ENCODE peak calls at places on chromosomes 16 and 17, in seven cellular contexts. One of them, this sample, is unnamed.

GRCh38 chr17:47305302-47305923 is 18.3 kb upstream of the EFCAB13 start:
- DNase-seq in PC-3: peak; percentile 100
- DNase-seq in neuronal stem cell: no peak
- DNase-seq in mammary epithelial cell: peak; percentile 90
- DNase-seq in adipocyte: peak; percentile 89
- DNase-seq in trophoblast cell: peak; percentile 62
- DNase-seq in GM23248: peak; percentile 89
- DNase-seq in this sample: peak; percentile 59

GRCh38 chr16:86496929-86497381 is 13.4 kb upstream of the FOXF1 start:
- DNase-seq in PC-3: no peak
- DNase-seq in adipocyte: no peak
- DNase-seq in neuronal stem cell: no peak
- DNase-seq in GM23248: no peak
- DNase-seq in mammary epithelial cell: no peak
- DNase-seq in trophoblast cell: no peak
- DNase-seq in this sample: peak; percentile 67

GRCh38 chr17:56665864-56666263 is 72.4 kb downstream of the NOG start:
- DNase-seq in PC-3: no peak
- DNase-seq in neuronal stem cell: no peak
- DNase-seq in trophoblast cell: no peak
- DNase-seq in mammary epithelial cell: no peak
- DNase-seq in GM23248: no peak
- DNase-seq in adipocyte: no peak
- DNase-seq in this sample: no peak

GRCh38 chr16:84207266-84207665 is 16.3 kb downstream of the ADAD2 start:
- DNase-seq in mammary epithelial cell: no peak
- DNase-seq in neuronal stem cell: no peak
- DNase-seq in PC-3: no peak
- DNase-seq in adipocyte: no peak
- DNase-seq in trophoblast cell: no peak
- DNase-seq in GM23248: no peak
- DNase-seq in this sample: no peak

GRCh38 chr17:13544755-13545154 is 57.0 kb downstream of the HS3ST3A1 start:
- DNase-seq in GM23248: peak; percentile 87
- DNase-seq in trophoblast cell: no peak
- DNase-seq in adipocyte: no peak
- DNase-seq in mammary epithelial cell: no peak
- DNase-seq in neuronal stem cell: no peak
- DNase-seq in PC-3: no peak
- DNase-seq in this sample: no peak

GRCh38 chr16:48862087-48862532 is 252.1 kb upstream of the N4BP1 start:
- DNase-seq in mammary epithelial cell: peak; percentile 77
- DNase-seq in neuronal stem cell: no peak
- DNase-seq in adipocyte: no peak
- DNase-seq in GM23248: peak; percentile 53
- DNase-seq in PC-3: peak; percentile 48
- DNase-seq in trophoblast cell: peak; percentile 5
- DNase-seq in this sample: peak; percentile 65

GRCh38 chr17:2796164-2797140 is at the start of gene RAP1GAP2:
- DNase-seq in GM23248: no peak
- DNase-seq in neuronal stem cell: no peak
- DNase-seq in PC-3: no peak
- DNase-seq in trophoblast cell: peak; percentile 13
- DNase-seq in adipocyte: no peak
- DNase-seq in mammary epithelial cell: no peak
- DNase-seq in this sample: peak; percentile 66

GRCh38 chr16:4693956-4694663 is 748 bp downstream of the NUDT16L1 start:
- DNase-seq in PC-3: peak; percentile 21
- DNase-seq in neuronal stem cell: no peak
- DNase-seq in trophoblast cell: peak; percentile 36
- DNase-seq in GM23248: peak; percentile 62
- DNase-seq in mammary epithelial cell: peak; percentile 29
- DNase-seq in adipocyte: peak; percentile 69
- DNase-seq in this sample: peak; percentile 77

GRCh38 chr16:66365588-66365987 is 903 bp upstream of the CDH5 start:
- DNase-seq in neuronal stem cell: no peak
- DNase-seq in GM23248: peak; percentile 32
- DNase-seq in mammary epithelial cell: peak; percentile 37
- DNase-seq in adipocyte: no peak
- DNase-seq in PC-3: peak; percentile 49
- DNase-seq in trophoblast cell: no peak
- DNase-seq in this sample: peak; percentile 38

GRCh38 chr16:83887088-83887487 is 11.8 kb upstream of the MLYCD start:
- DNase-seq in trophoblast cell: no peak
- DNase-seq in neuronal stem cell: no peak
- DNase-seq in adipocyte: no peak
- DNase-seq in mammary epithelial cell: peak; percentile 2
- DNase-seq in PC-3: peak; percentile 49
- DNase-seq in GM23248: peak; percentile 61
- DNase-seq in this sample: no peak

GRCh38 chr16:67296422-67296821 is 17.1 kb downstream of the PLEKHG4 start:
- DNase-seq in mammary epithelial cell: peak; percentile 37
- DNase-seq in PC-3: peak; percentile 64
- DNase-seq in GM23248: peak; percentile 70
- DNase-seq in trophoblast cell: no peak
- DNase-seq in neuronal stem cell: no peak
- DNase-seq in adipocyte: peak; percentile 53
- DNase-seq in this sample: no peak

GRCh38 chr17:55883112-55883511 is 132.3 kb downstream of the PCTP start:
- DNase-seq in GM23248: no peak
- DNase-seq in trophoblast cell: no peak
- DNase-seq in neuronal stem cell: no peak
- DNase-seq in PC-3: no peak
- DNase-seq in mammary epithelial cell: no peak
- DNase-seq in adipocyte: no peak
- DNase-seq in this sample: peak; percentile 57

GRCh38 chr16:57081744-57082143 is 10.6 kb upstream of the CPNE2 start:
- DNase-seq in PC-3: no peak
- DNase-seq in mammary epithelial cell: no peak
- DNase-seq in adipocyte: no peak
- DNase-seq in GM23248: no peak
- DNase-seq in trophoblast cell: no peak
- DNase-seq in neuronal stem cell: no peak
- DNase-seq in this sample: no peak

GRCh38 chr16:11734653-11735043 is 8.0 kb downstream of the TXNDC11 start:
- DNase-seq in neuronal stem cell: no peak
- DNase-seq in mammary epithelial cell: no peak
- DNase-seq in adipocyte: no peak
- DNase-seq in PC-3: no peak
- DNase-seq in trophoblast cell: no peak
- DNase-seq in GM23248: no peak
- DNase-seq in this sample: no peak

GRCh38 chr17:30992551-30992950 is 21.7 kb downstream of the RNF135 start:
- DNase-seq in neuronal stem cell: no peak
- DNase-seq in PC-3: no peak
- DNase-seq in mammary epithelial cell: no peak
- DNase-seq in GM23248: no peak
- DNase-seq in adipocyte: no peak
- DNase-seq in trophoblast cell: no peak
- DNase-seq in this sample: peak; percentile 53

GRCh38 chr17:49209061-49209571 is 1.3 kb downstream of the GNGT2 start:
- DNase-seq in trophoblast cell: no peak
- DNase-seq in mammary epithelial cell: peak; percentile 26
- DNase-seq in neuronal stem cell: no peak
- DNase-seq in GM23248: no peak
- DNase-seq in PC-3: no peak
- DNase-seq in adipocyte: no peak
- DNase-seq in this sample: no peak

GRCh38 chr17:59435238-59435637 is 103.8 kb downstream of the YPEL2 start:
- DNase-seq in neuronal stem cell: no peak
- DNase-seq in GM23248: peak; percentile 84
- DNase-seq in adipocyte: peak; percentile 95
- DNase-seq in PC-3: peak; percentile 97
- DNase-seq in trophoblast cell: peak; percentile 88
- DNase-seq in mammary epithelial cell: peak; percentile 91
- DNase-seq in this sample: no peak

GRCh38 chr17:40554646-40555295 is 10.5 kb downstream of the CCR7 start:
- DNase-seq in adipocyte: no peak
- DNase-seq in mammary epithelial cell: no peak
- DNase-seq in GM23248: no peak
- DNase-seq in PC-3: no peak
- DNase-seq in trophoblast cell: no peak
- DNase-seq in neuronal stem cell: no peak
- DNase-seq in this sample: peak; percentile 55

GRCh38 chr17:36008998-36009665 is 7.8 kb upstream of the CCL15 start:
- DNase-seq in GM23248: peak; percentile 20
- DNase-seq in adipocyte: no peak
- DNase-seq in neuronal stem cell: no peak
- DNase-seq in trophoblast cell: peak; percentile 8
- DNase-seq in mammary epithelial cell: peak; percentile 7
- DNase-seq in PC-3: peak; percentile 42
- DNase-seq in this sample: peak; percentile 77

GRCh38 chr16:2023098-2023925 is 3.4 kb upstream of the NHERF2 start:
- DNase-seq in neuronal stem cell: peak; percentile 92
- DNase-seq in trophoblast cell: peak; percentile 96
- DNase-seq in mammary epithelial cell: peak; percentile 74
- DNase-seq in PC-3: peak; percentile 89
- DNase-seq in GM23248: peak; percentile 92
- DNase-seq in adipocyte: peak; percentile 96
- DNase-seq in this sample: peak; percentile 98

GRCh38 chr17:30101686-30102390 is 14.8 kb upstream of the NSRP1 start:
- DNase-seq in GM23248: no peak
- DNase-seq in PC-3: no peak
- DNase-seq in adipocyte: no peak
- DNase-seq in neuronal stem cell: no peak
- DNase-seq in trophoblast cell: no peak
- DNase-seq in mammary epithelial cell: no peak
- DNase-seq in this sample: no peak

GRCh38 chr16:77424841-77425604 is 9.8 kb downstream of the ADAMTS18 start:
- DNase-seq in adipocyte: no peak
- DNase-seq in PC-3: no peak
- DNase-seq in mammary epithelial cell: no peak
- DNase-seq in GM23248: no peak
- DNase-seq in neuronal stem cell: peak; percentile 55
- DNase-seq in trophoblast cell: no peak
- DNase-seq in this sample: no peak

GRCh38 chr16:596736-597060 is 6.8 kb downstream of the RAB40C start:
- DNase-seq in neuronal stem cell: no peak
- DNase-seq in mammary epithelial cell: no peak
- DNase-seq in GM23248: no peak
- DNase-seq in trophoblast cell: no peak
- DNase-seq in adipocyte: no peak
- DNase-seq in PC-3: no peak
- DNase-seq in this sample: no peak

GRCh38 chr16:593807-594206 is 3.9 kb downstream of the RAB40C start:
- DNase-seq in neuronal stem cell: no peak
- DNase-seq in adipocyte: no peak
- DNase-seq in PC-3: no peak
- DNase-seq in GM23248: no peak
- DNase-seq in trophoblast cell: no peak
- DNase-seq in mammary epithelial cell: no peak
- DNase-seq in this sample: no peak

GRCh38 chr16:593406-593805 is 3.5 kb downstream of the RAB40C start:
- DNase-seq in PC-3: peak; percentile 77
- DNase-seq in GM23248: no peak
- DNase-seq in neuronal stem cell: no peak
- DNase-seq in mammary epithelial cell: peak; percentile 85
- DNase-seq in trophoblast cell: peak; percentile 86
- DNase-seq in adipocyte: no peak
- DNase-seq in this sample: no peak

GRCh38 chr16:595094-595528 is 5.2 kb downstream of the RAB40C start:
- DNase-seq in neuronal stem cell: no peak
- DNase-seq in adipocyte: no peak
- DNase-seq in trophoblast cell: no peak
- DNase-seq in GM23248: no peak
- DNase-seq in PC-3: no peak
- DNase-seq in mammary epithelial cell: no peak
- DNase-seq in this sample: no peak

GRCh38 chr16:595942-596735 is 6.3 kb downstream of the RAB40C start:
- DNase-seq in neuronal stem cell: no peak
- DNase-seq in adipocyte: no peak
- DNase-seq in PC-3: peak; percentile 39
- DNase-seq in GM23248: no peak
- DNase-seq in trophoblast cell: no peak
- DNase-seq in mammary epithelial cell: peak; percentile 64
- DNase-seq in this sample: no peak
- H3K9ac ChIP-seq in neuronal stem cell: no peak overlapping the region
- H3K9ac ChIP-seq in adipocyte: no peak overlapping the region
- H3K9ac ChIP-seq in PC-3: no peak overlapping the region
- H3K9ac ChIP-seq in GM23248: no peak overlapping the region
- H3K9ac ChIP-seq in trophoblast cell: no peak overlapping the region
- H3K9ac ChIP-seq in mammary epithelial cell: no peak overlapping the region
- H3K9ac ChIP-seq in this sample: no peak overlapping the region

GRCh38 chr16:3101841-3102470 is 2.9 kb upstream of the ZSCAN10 start:
- DNase-seq in trophoblast cell: peak; percentile 4
- DNase-seq in PC-3: no peak
- DNase-seq in mammary epithelial cell: no peak
- DNase-seq in adipocyte: no peak
- DNase-seq in neuronal stem cell: peak; percentile 51
- DNase-seq in GM23248: no peak
- DNase-seq in this sample: peak; percentile 89
- H3K9ac ChIP-seq in trophoblast cell: no peak overlapping the region
- H3K9ac ChIP-seq in PC-3: no peak overlapping the region
- H3K9ac ChIP-seq in mammary epithelial cell: no peak overlapping the region
- H3K9ac ChIP-seq in adipocyte: no peak overlapping the region
- H3K9ac ChIP-seq in neuronal stem cell: no peak overlapping the region
- H3K9ac ChIP-seq in GM23248: no peak overlapping the region
- H3K9ac ChIP-seq in this sample: peak overlapping the region; percentile 30

GRCh38 chr17:57862410-57862989 is 12.7 kb upstream of the MRPS23 start:
- DNase-seq in neuronal stem cell: no peak
- DNase-seq in GM23248: no peak
- DNase-seq in adipocyte: no peak
- DNase-seq in PC-3: no peak
- DNase-seq in trophoblast cell: no peak
- DNase-seq in mammary epithelial cell: no peak
- DNase-seq in this sample: peak; percentile 67

GRCh38 chr17:57861000-57861736 is 11.3 kb upstream of the MRPS23 start:
- DNase-seq in adipocyte: peak; percentile 40
- DNase-seq in trophoblast cell: no peak
- DNase-seq in neuronal stem cell: no peak
- DNase-seq in mammary epithelial cell: no peak
- DNase-seq in PC-3: peak; percentile 50
- DNase-seq in GM23248: peak; percentile 57
- DNase-seq in this sample: peak; percentile 88

GRCh38 chr17:57862990-57863667 is 13.3 kb upstream of the MRPS23 start:
- DNase-seq in neuronal stem cell: no peak
- DNase-seq in adipocyte: no peak
- DNase-seq in GM23248: no peak
- DNase-seq in PC-3: no peak
- DNase-seq in trophoblast cell: no peak
- DNase-seq in mammary epithelial cell: no peak
- DNase-seq in this sample: peak; percentile 74

GRCh38 chr17:57860414-57860999 is 10.7 kb upstream of the MRPS23 start:
- DNase-seq in GM23248: peak; percentile 21
- DNase-seq in trophoblast cell: no peak
- DNase-seq in PC-3: no peak
- DNase-seq in adipocyte: no peak
- DNase-seq in mammary epithelial cell: no peak
- DNase-seq in neuronal stem cell: no peak
- DNase-seq in this sample: peak; percentile 45

GRCh38 chr17:57861737-57862409 is 12.0 kb upstream of the MRPS23 start:
- DNase-seq in PC-3: peak; percentile 43
- DNase-seq in mammary epithelial cell: no peak
- DNase-seq in adipocyte: peak; percentile 53
- DNase-seq in GM23248: peak; percentile 68
- DNase-seq in neuronal stem cell: no peak
- DNase-seq in trophoblast cell: peak; percentile 23
- DNase-seq in this sample: peak; percentile 85
- H3K9ac ChIP-seq in PC-3: peak overlapping the region; percentile 50
- H3K9ac ChIP-seq in mammary epithelial cell: no peak overlapping the region
- H3K9ac ChIP-seq in adipocyte: peak overlapping the region; percentile 59
- H3K9ac ChIP-seq in GM23248: peak overlapping the region; percentile 73
- H3K9ac ChIP-seq in neuronal stem cell: peak overlapping the region; percentile 80
- H3K9ac ChIP-seq in trophoblast cell: peak overlapping the region; percentile 11
- H3K9ac ChIP-seq in this sample: peak overlapping the region; percentile 21

GRCh38 chr17:69117855-69118758 is 23.6 kb downstream of the ABCA6 start:
- DNase-seq in trophoblast cell: no peak
- DNase-seq in GM23248: no peak
- DNase-seq in PC-3: no peak
- DNase-seq in adipocyte: no peak
- DNase-seq in mammary epithelial cell: no peak
- DNase-seq in neuronal stem cell: no peak
- DNase-seq in this sample: no peak
- H3K9ac ChIP-seq in trophoblast cell: no peak overlapping the region
- H3K9ac ChIP-seq in GM23248: no peak overlapping the region
- H3K9ac ChIP-seq in PC-3: no peak overlapping the region
- H3K9ac ChIP-seq in adipocyte: no peak overlapping the region
- H3K9ac ChIP-seq in mammary epithelial cell: no peak overlapping the region
- H3K9ac ChIP-seq in neuronal stem cell: no peak overlapping the region
- H3K9ac ChIP-seq in this sample: no peak overlapping the region

This sample was measured in endodermal cell.